ENCODE peak calls at places on chromosome 17, in seven cellular contexts. O is kidney, X is IMR-90, U is fibroblast of lung, V is GM10248, D is body of pancreas, C is AG09309. G is an unnamed sample.
A peak's percentile ranks its signal among the peaks of the same experiment; 100 is the strongest.

GRCh38 chr17:49516190-49516589 is 21.1 kb downstream of the NGFR start:
- DNase-seq in O (peak; percentile 71), V (no peak), C (no peak), D (no peak), X (no peak), U (no peak), G (no peak)

GRCh38 chr17:76635039-76635438 is 8.5 kb downstream of the ST6GALNAC1 start:
- DNase-seq in O (no peak), U (no peak), D (no peak), V (no peak), X (peak; percentile 58), C (no peak), G (no peak)

GRCh38 chr17:70116919-70117318 is 41.9 kb downstream of the KCNJ16 start:
- DNase-seq in C (no peak), V (no peak), O (no peak), D (no peak), U (no peak), X (no peak), G (no peak)

GRCh38 chr17:7477392-7478275 is 1.8 kb downstream of the ZBTB4 start:
- DNase-seq in V (no peak), C (peak; percentile 86), X (peak; percentile 95), U (peak; percentile 87), D (peak; percentile 50), O (peak; percentile 87), G (no peak)

GRCh38 chr17:61411114-61411943 is 11.7 kb downstream of the TBX2 start:
- DNase-seq in X (peak; percentile 74), D (peak; percentile 55), U (peak; percentile 88), V (peak; percentile 51), C (no peak), O (peak; percentile 90), G (no peak)

GRCh38 chr17:50218771-50219315 is 17.4 kb upstream of the COL1A1 start:
- DNase-seq in D (no peak), C (peak; percentile 92), V (peak; percentile 24), U (peak; percentile 97), X (peak; percentile 96), O (no peak), G (peak; percentile 63)

GRCh38 chr17:19017804-19018599 is 13.4 kb upstream of the FAM83G start:
- DNase-seq in V (no peak), U (no peak), C (no peak), X (no peak), O (peak; percentile 33), D (no peak), G (no peak)

GRCh38 chr17:41965694-41966375 is 760 bp upstream of the CNP start:
- DNase-seq in V (peak; percentile 77), D (peak; percentile 90), O (peak; percentile 91), X (peak; percentile 38), U (peak; percentile 40), C (no peak), G (peak; percentile 92)

GRCh38 chr17:43852571-43852970 is 5.6 kb downstream of the CD300LG start:
- DNase-seq in D (no peak), V (no peak), X (no peak), U (no peak), C (no peak), O (peak; percentile 36), G (no peak)

GRCh38 chr17:21292867-21293845 is 8.6 kb downstream of the MAP2K3 start:
- DNase-seq in C (no peak), D (no peak), X (no peak), U (no peak), V (no peak), O (peak; percentile 77), G (no peak)

GRCh38 chr17:57084802-57085447 is at the start of gene AKAP1:
- DNase-seq in C (peak; percentile 46), O (peak; percentile 99), U (peak; percentile 93), D (peak; percentile 96), X (peak; percentile 90), V (peak; percentile 99), G (peak; percentile 94)

GRCh38 chr17:40349477-40350409 is 14.8 kb downstream of the GJD3 start:
- DNase-seq in X (peak; percentile 38), D (no peak), U (peak; percentile 72), V (no peak), C (no peak), O (no peak), G (peak; percentile 94)

GRCh38 chr17:17500999-17501605 is 4.9 kb upstream of the RASD1 start:
- DNase-seq in C (no peak), V (no peak), D (no peak), X (no peak), O (peak; percentile 42), U (no peak), G (no peak)

GRCh38 chr17:4631836-4632582 is 9.5 kb downstream of the ALOX15 start:
- DNase-seq in O (no peak), U (no peak), X (peak; percentile 47), D (no peak), V (no peak), C (no peak), G (no peak)

GRCh38 chr17:9192010-9192409 is 170.7 kb downstream of the NTN1 start:
- DNase-seq in V (no peak), U (peak; percentile 51), O (no peak), X (peak; percentile 5), C (no peak), D (no peak), G (peak; percentile 47)

GRCh38 chr17:32742686-32743538 is 134.0 kb downstream of the MYO1D start:
- DNase-seq in C (no peak), U (no peak), X (no peak), D (no peak), V (no peak), O (no peak), G (no peak)

GRCh38 chr17:17414316-17414937 is 62.4 kb upstream of the MED9 start:
- DNase-seq in V (no peak), U (peak; percentile 52), C (no peak), X (peak; percentile 80), D (no peak), O (no peak), G (peak; percentile 70)

GRCh38 chr17:17677299-17678040 is 3.8 kb upstream of the RAI1 start:
- DNase-seq in V (no peak), C (no peak), X (no peak), D (no peak), U (no peak), O (no peak), G (no peak)

GRCh38 chr17:49746791-49747490 is 17.0 kb downstream of the FAM117A start:
- DNase-seq in O (no peak), V (peak; percentile 43), D (no peak), C (no peak), X (no peak), U (no peak), G (no peak)

GRCh38 chr17:79840204-79840988 is 1.2 kb upstream of the CBX4 start:
- DNase-seq in O (peak; percentile 86), V (no peak), C (no peak), U (peak; percentile 66), D (peak; percentile 63), X (peak; percentile 31), G (peak; percentile 36)
- TF ChIP-seq CTCF in O (no peak), V (no peak), C (peak; percentile 21), U (no peak), D (no peak), X (peak; percentile 34), G (peak; percentile 29)

GRCh38 chr17:68790931-68791330 is 164.3 kb downstream of the ABCA8 start:
- DNase-seq in D (no peak), C (no peak), V (no peak), U (no peak), O (no peak), X (no peak), G (no peak)

GRCh38 chr17:68790481-68790880 is 164.7 kb downstream of the ABCA8 start:
- DNase-seq in C (no peak), D (no peak), X (no peak), O (no peak), V (no peak), U (peak; percentile 17), G (no peak)

GRCh38 chr17:68792873-68793272 is 162.3 kb downstream of the ABCA8 start:
- DNase-seq in U (no peak), C (no peak), V (no peak), O (no peak), D (no peak), X (no peak), G (no peak)

GRCh38 chr17:68792042-68792685 is 163.0 kb downstream of the ABCA8 start:
- DNase-seq in D (no peak), V (no peak), X (peak; percentile 51), U (peak; percentile 92), C (no peak), O (no peak), G (peak; percentile 67)

DNA sequence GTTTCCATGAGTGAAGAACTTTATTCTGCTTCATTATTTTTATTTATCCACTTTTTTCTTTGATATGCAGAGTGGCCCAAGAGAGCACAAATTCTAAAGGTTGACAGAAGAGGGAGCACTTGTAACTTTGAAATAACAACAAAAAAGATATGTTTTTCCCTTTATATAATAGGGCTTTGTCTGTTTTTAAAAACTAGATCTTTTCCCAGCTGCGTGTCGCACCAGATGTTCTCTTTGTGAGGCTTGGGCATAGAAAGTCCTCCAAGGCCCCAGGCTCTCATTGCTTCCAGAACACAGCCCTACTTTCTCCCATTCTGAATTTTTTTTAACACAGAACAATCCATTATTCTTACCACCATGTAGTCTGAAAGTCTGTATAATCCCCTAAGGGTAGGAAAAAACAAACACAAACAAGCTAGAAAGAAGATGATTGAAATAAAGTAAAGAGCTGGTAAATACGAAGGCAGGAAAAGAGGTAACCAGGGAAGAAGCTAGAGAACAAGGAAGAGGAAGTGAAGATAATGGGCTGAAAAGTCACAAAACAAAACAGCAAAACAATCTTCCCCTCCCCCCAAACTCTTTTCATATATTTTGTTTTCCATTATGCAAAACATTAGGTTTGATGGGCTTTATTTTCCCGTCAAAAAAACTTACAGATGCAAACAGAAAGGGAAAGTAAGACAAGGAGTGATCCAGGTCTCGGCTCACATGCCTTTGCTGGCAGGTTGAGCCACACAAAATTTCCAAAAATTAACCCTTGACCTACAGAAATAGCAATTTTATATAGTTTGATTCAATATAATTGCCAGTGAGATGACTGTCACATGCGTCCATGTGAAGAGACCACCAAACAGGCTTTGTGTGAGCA is 160.3 kb downstream of the ABCA8 start:
- DNase-seq in D (no peak), U (peak; percentile 81), O (no peak), X (peak; percentile 60), V (peak; percentile 19), C (no peak), G (peak; percentile 26)
- TF ChIP-seq CTCF in D (peak; percentile 37), U (no peak), O (peak; percentile 11), X (peak; percentile 52), V (peak; percentile 42), C (peak; percentile 39), G (peak; percentile 37)

DNA sequence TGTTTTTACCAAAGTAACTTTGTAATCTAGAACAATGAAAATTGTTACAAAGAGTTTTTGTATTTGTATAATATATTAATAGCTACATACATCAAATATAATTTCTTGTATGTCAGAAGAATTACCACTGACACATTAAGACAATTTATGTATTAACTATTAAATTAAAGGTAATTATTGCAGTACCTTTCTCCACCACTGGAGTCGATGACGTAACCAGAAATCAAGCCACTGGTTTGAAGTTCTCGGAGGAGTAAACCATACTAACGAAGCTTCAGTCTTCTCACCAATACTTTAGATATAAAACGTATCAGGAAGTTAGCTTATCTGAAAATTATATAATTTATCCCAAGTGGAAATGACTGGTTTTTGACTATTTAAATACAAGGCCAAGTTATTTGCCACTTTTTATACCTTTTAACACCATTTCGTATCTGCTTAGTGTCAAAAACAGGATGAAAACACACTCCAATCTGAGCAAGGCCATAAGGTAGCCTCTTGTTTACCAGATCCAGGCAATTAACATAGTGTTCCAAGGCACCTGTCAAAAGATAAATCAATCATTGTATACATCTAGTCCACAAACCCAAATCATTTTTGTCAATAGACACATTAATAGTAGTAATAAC is 4.3 kb downstream of the POLG2 start:
- DNase-seq in U (peak; percentile 30), X (no peak), D (no peak), V (no peak), C (no peak), O (no peak), G (peak; percentile 49)
- TF ChIP-seq CTCF in U (no peak), X (peak; percentile 45), D (peak; percentile 38), V (no peak), C (peak; percentile 36), O (no peak), G (peak; percentile 25)

GRCh38 chr17:81693491-81694360 is 9.4 kb upstream of the MRPL12 start:
- DNase-seq in X (no peak), U (no peak), O (no peak), V (no peak), C (no peak), D (no peak), G (no peak)
- TF ChIP-seq CTCF in X (no peak), U (no peak), O (no peak), V (no peak), C (no peak), D (no peak), G (no peak)

G was measured in MCF 10A.